ENCODE peak calls at places on chromosomes 5 and 9, in four cellular contexts. Q is small intestine, V is psoas muscle, P is body of pancreas. J is an unnamed sample.

GRCh38 chr5:65480306-65480865 is 1.3 kb downstream of the ADAMTS6 start:
- DNase-seq in V (peak; percentile 74), P (peak; percentile 67), Q (peak; percentile 59), J (peak; percentile 58)

GRCh38 chr9:16112116-16112515 is 559.3 kb downstream of the CCDC171 start:
- DNase-seq in Q (no peak), P (no peak), V (no peak), J (no peak)

GRCh38 chr9:99595796-99596195 is 225.9 kb upstream of the NR4A3 start:
- DNase-seq in P (no peak), V (no peak), Q (no peak), J (no peak)

GRCh38 chr5:91381774-91382492 is 1.2 kb downstream of the ARRDC3 start:
- DNase-seq in P (peak; percentile 82), V (peak; percentile 47), Q (peak; percentile 66), J (peak; percentile 84)

GRCh38 chr9:78103971-78104433 is 72.4 kb upstream of the GNAQ start:
- DNase-seq in Q (no peak), P (no peak), V (no peak), J (no peak)

GRCh38 chr5:98816574-98817222 is 43.2 kb downstream of the RGMB start:
- DNase-seq in P (peak; percentile 92), Q (peak; percentile 78), V (no peak), J (no peak)

GRCh38 chr5:96280946-96281393 is 152.1 kb downstream of the PCSK1 start:
- DNase-seq in V (no peak), Q (no peak), P (no peak), J (no peak)

GRCh38 chr5:102959055-102959454 is 160.9 kb downstream of the GIN1 start:
- DNase-seq in V (no peak), P (no peak), Q (no peak), J (no peak)

GRCh38 chr9:127336708-127337352 is 60.1 kb upstream of the SLC2A8 start:
- DNase-seq in Q (peak; percentile 74), P (peak; percentile 82), V (peak; percentile 73), J (no peak)

GRCh38 chr5:121841900-121842299 is 9.8 kb upstream of the FTMT start:
- DNase-seq in P (no peak), Q (no peak), V (no peak), J (no peak)

GRCh38 chr5:64497390-64497789 is 8.4 kb upstream of the RGS7BP start:
- DNase-seq in P (no peak), V (no peak), Q (no peak), J (no peak)

GRCh38 chr5:156759156-156759555 is 90.9 kb upstream of the PPP1R2B start:
- DNase-seq in V (no peak), Q (no peak), P (no peak), J (no peak)

GRCh38 chr9:136345281-136346156 is 18.0 kb downstream of the DNLZ start:
- DNase-seq in V (peak; percentile 73), Q (peak; percentile 15), P (peak; percentile 64), J (no peak)

DNA sequence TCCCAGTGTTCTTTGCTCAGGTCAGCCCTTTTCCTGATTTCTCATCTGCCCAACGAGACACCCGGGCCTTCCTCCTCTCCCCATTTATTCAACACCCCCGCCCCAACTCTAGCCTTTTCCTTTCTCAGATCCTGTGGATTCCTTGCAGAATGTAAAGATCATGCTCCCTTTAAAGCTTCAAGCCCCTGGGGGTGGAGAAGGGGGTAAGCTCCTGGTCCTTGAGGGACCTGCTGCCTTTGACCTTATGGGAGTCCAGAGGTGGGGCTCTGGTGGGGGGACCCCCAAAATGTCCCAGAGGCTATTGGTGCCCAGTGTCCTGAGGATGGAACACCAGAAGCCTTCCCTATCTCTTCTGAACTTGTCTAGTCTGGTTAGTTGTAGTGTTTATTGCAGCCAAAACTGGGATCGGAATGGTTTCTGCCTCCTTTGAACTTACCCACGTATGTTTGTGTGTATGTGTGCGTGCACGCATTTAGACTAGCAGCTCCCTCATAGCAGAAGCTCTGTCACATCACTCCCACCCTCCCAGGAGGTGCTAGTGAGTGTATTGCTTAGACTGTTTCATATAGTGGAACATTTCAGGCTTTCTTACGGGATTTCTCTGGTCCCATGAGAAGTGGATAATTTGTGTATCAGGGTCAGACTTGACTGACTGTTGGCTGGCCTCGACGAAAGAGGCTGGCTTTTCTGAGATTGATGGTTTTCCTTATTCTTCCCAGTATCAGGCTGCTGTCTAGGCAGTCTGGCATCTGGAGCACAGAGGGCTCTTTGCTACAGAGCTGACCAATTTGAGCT is 1.1 kb downstream of the GALNT10 start:
- DNase-seq in Q (no peak), P (no peak), V (no peak), J (no peak)
- H3K4me1 ChIP-seq in Q (no peaks in the 10 kb centered on the region), P (peaks cover 29% of the 10 kb centered on the region), V (peaks cover 29% of the 10 kb centered on the region), J (peaks cover 35% of the 10 kb centered on the region)

GRCh38 chr5:127959152-127959764 is 124.3 kb upstream of the SLC12A2 start:
- DNase-seq in V (peak; percentile 57), Q (peak; percentile 62), P (peak; percentile 74), J (no peak)

GRCh38 chr5:127957183-127957582 is 126.4 kb upstream of the SLC12A2 start:
- DNase-seq in V (peak; percentile 13), P (peak; percentile 22), Q (peak; percentile 38), J (no peak)

GRCh38 chr5:127960126-127960744 is 123.3 kb upstream of the SLC12A2 start:
- DNase-seq in V (no peak), Q (peak; percentile 38), P (no peak), J (no peak)

GRCh38 chr5:127957701-127958190 is 125.8 kb upstream of the SLC12A2 start:
- DNase-seq in Q (no peak), P (no peak), V (no peak), J (no peak)

DNA sequence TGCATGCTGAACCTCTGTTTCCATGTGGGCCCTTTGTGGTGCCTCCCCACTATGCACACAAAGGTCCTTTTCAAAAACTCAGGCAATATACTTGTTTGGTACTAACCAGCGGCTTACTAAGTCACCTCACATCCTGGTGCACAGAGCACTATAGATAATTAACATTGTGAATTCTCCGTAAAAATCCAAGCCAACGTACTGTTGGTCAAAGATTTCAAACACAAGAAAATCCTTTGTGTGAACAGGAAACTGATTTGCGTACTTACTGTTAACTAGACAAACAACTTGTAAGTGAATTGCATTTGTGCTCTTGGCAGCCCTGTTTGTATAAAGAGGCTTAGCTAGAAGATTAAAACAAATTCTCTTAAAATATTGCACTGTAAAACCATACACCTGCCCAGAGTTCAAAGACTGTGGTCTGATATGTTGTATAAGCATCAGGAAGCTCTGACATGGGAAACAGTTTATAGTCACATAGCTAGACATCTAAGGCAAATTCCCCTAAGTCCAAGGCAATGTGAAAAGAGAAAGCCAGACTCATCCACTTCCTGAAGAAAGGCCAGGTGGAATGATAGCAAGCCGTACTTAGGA is 125.0 kb upstream of the SLC12A2 start:
- DNase-seq in P (no peak), Q (peak; percentile 83), V (no peak), J (no peak)
- H3K4me3 ChIP-seq in P (no peak overlapping the region), Q (no peak overlapping the region), V (no peak overlapping the region), J (no peak overlapping the region)

GRCh38 chr5:175098301-175098700 is 345.7 kb downstream of the DRD1 start:
- DNase-seq in P (no peak), V (no peak), Q (no peak), J (no peak)
- H3K27ac ChIP-seq in P (no peak overlapping the region), V (no peak overlapping the region), Q (no peak overlapping the region), J (no peak overlapping the region)

GRCh38 chr9:68496356-68496755 is 44.3 kb downstream of the TMEM252 start:
- DNase-seq in P (no peak), V (no peak), Q (no peak), J (no peak)

GRCh38 chr9:68492801-68493200 is 47.9 kb downstream of the TMEM252 start:
- DNase-seq in V (no peak), P (peak; percentile 53), Q (no peak), J (no peak)

GRCh38 chr9:68495287-68495686 is 45.4 kb downstream of the TMEM252 start:
- DNase-seq in V (no peak), P (no peak), Q (no peak), J (no peak)

GRCh38 chr9:68497629-68498028 is 43.1 kb downstream of the TMEM252 start:
- DNase-seq in Q (no peak), P (no peak), V (no peak), J (no peak)

GRCh38 chr9:68493953-68494541 is 46.6 kb downstream of the TMEM252 start:
- DNase-seq in P (no peak), V (no peak), Q (no peak), J (no peak)
- H3K4me1 ChIP-seq in P (peaks cover 12% of the 10 kb centered on the region), V (no peaks in the 10 kb centered on the region), Q (no peaks in the 10 kb centered on the region), J (no peaks in the 10 kb centered on the region)

GRCh38 chr5:135190345-135191083 is 156.5 kb upstream of the PITX1 start:
- DNase-seq in V (no peak), P (no peak), Q (no peak), J (no peak)

GRCh38 chr5:135193213-135194125 is 159.4 kb upstream of the PITX1 start:
- DNase-seq in V (no peak), Q (no peak), P (no peak), J (no peak)

GRCh38 chr5:135191084-135191826 is 157.2 kb upstream of the PITX1 start:
- DNase-seq in P (peak; percentile 78), Q (peak; percentile 76), V (peak; percentile 74), J (peak; percentile 31)

GRCh38 chr5:135194126-135194488 is 160.1 kb upstream of the PITX1 start:
- DNase-seq in Q (no peak), V (no peak), P (no peak), J (no peak)

GRCh38 chr5:135192351-135192750 is 158.3 kb upstream of the PITX1 start:
- DNase-seq in V (no peak), P (no peak), Q (no peak), J (no peak)
- H3K4me3 ChIP-seq in V (no peak overlapping the region), P (no peak overlapping the region), Q (no peak overlapping the region), J (no peak overlapping the region)

DNA sequence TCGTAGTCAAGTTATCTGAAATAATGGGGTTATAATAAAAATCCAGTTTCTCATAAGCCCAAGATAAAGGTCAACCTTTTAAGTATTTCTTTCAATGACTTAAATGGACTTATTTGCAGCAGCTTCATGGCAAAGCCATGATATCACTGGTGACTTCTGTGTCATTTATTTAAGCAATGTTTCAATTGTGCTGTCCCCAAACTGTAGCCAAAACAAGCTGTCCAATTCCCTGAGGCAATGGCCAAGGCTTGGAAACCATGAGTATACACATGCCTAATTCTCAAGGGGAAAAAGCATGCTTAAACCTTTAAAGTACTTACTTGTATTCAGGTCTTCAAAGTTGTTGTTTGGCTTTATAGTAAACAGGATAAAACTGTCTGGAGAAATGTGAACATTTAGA is 376.4 kb upstream of the TNC start:
- DNase-seq in V (no peak), P (no peak), Q (no peak), J (no peak)
- H3K27ac ChIP-seq in V (no peak overlapping the region), P (no peak overlapping the region), Q (no peak overlapping the region), J (no peak overlapping the region)